ENCODE peak calls at places on chromosome X, in nine cellular contexts. One of them, this sample, is unnamed.

GRCh38 chrX:10157545-10157944 is 770 bp downstream of the CLCN4 start:
- DNase-seq in progenitor cell of endocrine pancreas: no peak
- DNase-seq in stimulated activated CD8-positive, alpha-beta memory T cell treated with anti-CD3 and anti-CD28 coated beads, Interleukin-7, amount 100 ng/mL, for 24 hours: no peak
- DNase-seq in hypothalamus: no peak
- DNase-seq in HS-5: peak; percentile 36
- DNase-seq in ureter: no peak
- DNase-seq in HFFc6: no peak
- DNase-seq in HTR-8/SVneo: no peak
- DNase-seq in mesothelial cell of epicardium: no peak
- DNase-seq in this sample: no peak

GRCh38 chrX:41596586-41596985 is 92.2 kb upstream of the GPR34 start:
- DNase-seq in HS-5: no peak
- DNase-seq in progenitor cell of endocrine pancreas: no peak
- DNase-seq in HFFc6: no peak
- DNase-seq in mesothelial cell of epicardium: no peak
- DNase-seq in hypothalamus: no peak
- DNase-seq in HTR-8/SVneo: no peak
- DNase-seq in stimulated activated CD8-positive, alpha-beta memory T cell treated with anti-CD3 and anti-CD28 coated beads, Interleukin-7, amount 100 ng/mL, for 24 hours: no peak
- DNase-seq in ureter: no peak
- DNase-seq in this sample: peak; percentile 31

GRCh38 chrX:149950681-149951080 is 12.4 kb upstream of the EOLA2 start:
- DNase-seq in HS-5: no peak
- DNase-seq in progenitor cell of endocrine pancreas: no peak
- DNase-seq in hypothalamus: no peak
- DNase-seq in mesothelial cell of epicardium: no peak
- DNase-seq in ureter: no peak
- DNase-seq in stimulated activated CD8-positive, alpha-beta memory T cell treated with anti-CD3 and anti-CD28 coated beads, Interleukin-7, amount 100 ng/mL, for 24 hours: no peak
- DNase-seq in HTR-8/SVneo: peak; percentile 5
- DNase-seq in HFFc6: peak; percentile 55
- DNase-seq in this sample: peak; percentile 3

GRCh38 chrX:150897371-150898319 is 823 bp downstream of the CD99L2 start:
- DNase-seq in ureter: peak; percentile 45
- DNase-seq in progenitor cell of endocrine pancreas: peak; percentile 17
- DNase-seq in HFFc6: peak; percentile 18
- DNase-seq in mesothelial cell of epicardium: no peak
- DNase-seq in HS-5: no peak
- DNase-seq in stimulated activated CD8-positive, alpha-beta memory T cell treated with anti-CD3 and anti-CD28 coated beads, Interleukin-7, amount 100 ng/mL, for 24 hours: no peak
- DNase-seq in hypothalamus: no peak
- DNase-seq in HTR-8/SVneo: no peak
- DNase-seq in this sample: peak; percentile 9

GRCh38 chrX:13581554-13581953 is 12.2 kb downstream of the EGFL6 start:
- DNase-seq in stimulated activated CD8-positive, alpha-beta memory T cell treated with anti-CD3 and anti-CD28 coated beads, Interleukin-7, amount 100 ng/mL, for 24 hours: no peak
- DNase-seq in progenitor cell of endocrine pancreas: no peak
- DNase-seq in HS-5: no peak
- DNase-seq in ureter: no peak
- DNase-seq in mesothelial cell of epicardium: no peak
- DNase-seq in hypothalamus: no peak
- DNase-seq in HFFc6: no peak
- DNase-seq in HTR-8/SVneo: no peak
- DNase-seq in this sample: no peak

GRCh38 chrX:915427-916234 is 285.0 kb downstream of the SHOX start:
- DNase-seq in progenitor cell of endocrine pancreas: no peak
- DNase-seq in ureter: no peak
- DNase-seq in HTR-8/SVneo: no peak
- DNase-seq in stimulated activated CD8-positive, alpha-beta memory T cell treated with anti-CD3 and anti-CD28 coated beads, Interleukin-7, amount 100 ng/mL, for 24 hours: no peak
- DNase-seq in HFFc6: no peak
- DNase-seq in mesothelial cell of epicardium: no peak
- DNase-seq in HS-5: no peak
- DNase-seq in hypothalamus: no peak
- DNase-seq in this sample: no peak

GRCh38 chrX:123731258-123731986 is 1.4 kb downstream of the THOC2 start:
- DNase-seq in stimulated activated CD8-positive, alpha-beta memory T cell treated with anti-CD3 and anti-CD28 coated beads, Interleukin-7, amount 100 ng/mL, for 24 hours: no peak
- DNase-seq in HTR-8/SVneo: no peak
- DNase-seq in HS-5: no peak
- DNase-seq in mesothelial cell of epicardium: no peak
- DNase-seq in HFFc6: no peak
- DNase-seq in progenitor cell of endocrine pancreas: no peak
- DNase-seq in hypothalamus: no peak
- DNase-seq in ureter: no peak
- DNase-seq in this sample: peak; percentile 7

GRCh38 chrX:142214081-142214480 is 9.0 kb upstream of the MAGEC2 start:
- DNase-seq in progenitor cell of endocrine pancreas: no peak
- DNase-seq in hypothalamus: no peak
- DNase-seq in HFFc6: no peak
- DNase-seq in ureter: no peak
- DNase-seq in HTR-8/SVneo: no peak
- DNase-seq in HS-5: no peak
- DNase-seq in stimulated activated CD8-positive, alpha-beta memory T cell treated with anti-CD3 and anti-CD28 coated beads, Interleukin-7, amount 100 ng/mL, for 24 hours: no peak
- DNase-seq in mesothelial cell of epicardium: no peak
- DNase-seq in this sample: no peak

GRCh38 chrX:37686348-37686736 is 751 bp downstream of the XK start:
- DNase-seq in HS-5: no peak
- DNase-seq in HFFc6: no peak
- DNase-seq in stimulated activated CD8-positive, alpha-beta memory T cell treated with anti-CD3 and anti-CD28 coated beads, Interleukin-7, amount 100 ng/mL, for 24 hours: no peak
- DNase-seq in hypothalamus: no peak
- DNase-seq in progenitor cell of endocrine pancreas: no peak
- DNase-seq in mesothelial cell of epicardium: no peak
- DNase-seq in HTR-8/SVneo: no peak
- DNase-seq in ureter: no peak
- DNase-seq in this sample: no peak

GRCh38 chrX:63738696-63739095 is 46.3 kb downstream of the ARHGEF9 start:
- DNase-seq in HS-5: no peak
- DNase-seq in progenitor cell of endocrine pancreas: no peak
- DNase-seq in mesothelial cell of epicardium: no peak
- DNase-seq in stimulated activated CD8-positive, alpha-beta memory T cell treated with anti-CD3 and anti-CD28 coated beads, Interleukin-7, amount 100 ng/mL, for 24 hours: no peak
- DNase-seq in hypothalamus: no peak
- DNase-seq in HFFc6: no peak
- DNase-seq in HTR-8/SVneo: no peak
- DNase-seq in ureter: no peak
- DNase-seq in this sample: no peak

GRCh38 chrX:52261463-52262194 is 76.9 kb downstream of the MAGED4 start:
- DNase-seq in stimulated activated CD8-positive, alpha-beta memory T cell treated with anti-CD3 and anti-CD28 coated beads, Interleukin-7, amount 100 ng/mL, for 24 hours: peak; percentile 68
- DNase-seq in HTR-8/SVneo: peak; percentile 46
- DNase-seq in HS-5: peak; percentile 43
- DNase-seq in HFFc6: peak; percentile 74
- DNase-seq in ureter: peak; percentile 97
- DNase-seq in hypothalamus: peak; percentile 95
- DNase-seq in progenitor cell of endocrine pancreas: peak; percentile 63
- DNase-seq in mesothelial cell of epicardium: peak; percentile 65
- DNase-seq in this sample: peak; percentile 75

GRCh38 chrX:14697453-14697852 is 168.1 kb downstream of the GLRA2 start:
- DNase-seq in HS-5: no peak
- DNase-seq in mesothelial cell of epicardium: no peak
- DNase-seq in progenitor cell of endocrine pancreas: no peak
- DNase-seq in stimulated activated CD8-positive, alpha-beta memory T cell treated with anti-CD3 and anti-CD28 coated beads, Interleukin-7, amount 100 ng/mL, for 24 hours: peak; percentile 1
- DNase-seq in HTR-8/SVneo: no peak
- DNase-seq in ureter: no peak
- DNase-seq in hypothalamus: no peak
- DNase-seq in HFFc6: peak; percentile 3
- DNase-seq in this sample: peak; percentile 9

GRCh38 chrX:134460861-134461218 is 875 bp downstream of the HPRT1 start:
- DNase-seq in HTR-8/SVneo: no peak
- DNase-seq in stimulated activated CD8-positive, alpha-beta memory T cell treated with anti-CD3 and anti-CD28 coated beads, Interleukin-7, amount 100 ng/mL, for 24 hours: no peak
- DNase-seq in HFFc6: no peak
- DNase-seq in hypothalamus: no peak
- DNase-seq in HS-5: no peak
- DNase-seq in ureter: no peak
- DNase-seq in progenitor cell of endocrine pancreas: no peak
- DNase-seq in mesothelial cell of epicardium: no peak
- DNase-seq in this sample: no peak

GRCh38 chrX:112896051-112896450 is 55.4 kb upstream of the AMOT start:
- DNase-seq in progenitor cell of endocrine pancreas: no peak
- DNase-seq in stimulated activated CD8-positive, alpha-beta memory T cell treated with anti-CD3 and anti-CD28 coated beads, Interleukin-7, amount 100 ng/mL, for 24 hours: no peak
- DNase-seq in mesothelial cell of epicardium: no peak
- DNase-seq in HFFc6: no peak
- DNase-seq in HS-5: no peak
- DNase-seq in ureter: no peak
- DNase-seq in HTR-8/SVneo: no peak
- DNase-seq in hypothalamus: no peak
- DNase-seq in this sample: no peak

GRCh38 chrX:109533005-109533404 is 3.6 kb upstream of the NXT2 start:
- DNase-seq in stimulated activated CD8-positive, alpha-beta memory T cell treated with anti-CD3 and anti-CD28 coated beads, Interleukin-7, amount 100 ng/mL, for 24 hours: no peak
- DNase-seq in HTR-8/SVneo: no peak
- DNase-seq in HFFc6: no peak
- DNase-seq in hypothalamus: no peak
- DNase-seq in ureter: no peak
- DNase-seq in HS-5: no peak
- DNase-seq in mesothelial cell of epicardium: no peak
- DNase-seq in progenitor cell of endocrine pancreas: no peak
- DNase-seq in this sample: no peak

GRCh38 chrX:55815546-55815945 is 98.0 kb downstream of the RRAGB start:
- DNase-seq in stimulated activated CD8-positive, alpha-beta memory T cell treated with anti-CD3 and anti-CD28 coated beads, Interleukin-7, amount 100 ng/mL, for 24 hours: no peak
- DNase-seq in HTR-8/SVneo: no peak
- DNase-seq in HS-5: no peak
- DNase-seq in ureter: no peak
- DNase-seq in mesothelial cell of epicardium: no peak
- DNase-seq in progenitor cell of endocrine pancreas: no peak
- DNase-seq in hypothalamus: no peak
- DNase-seq in HFFc6: no peak
- DNase-seq in this sample: no peak

GRCh38 chrX:19746919-19747671 is 140.3 kb downstream of the SH3KBP1 start:
- DNase-seq in HTR-8/SVneo: no peak
- DNase-seq in HS-5: no peak
- DNase-seq in HFFc6: no peak
- DNase-seq in hypothalamus: no peak
- DNase-seq in progenitor cell of endocrine pancreas: no peak
- DNase-seq in ureter: no peak
- DNase-seq in stimulated activated CD8-positive, alpha-beta memory T cell treated with anti-CD3 and anti-CD28 coated beads, Interleukin-7, amount 100 ng/mL, for 24 hours: no peak
- DNase-seq in mesothelial cell of epicardium: no peak
- DNase-seq in this sample: no peak

GRCh38 chrX:33987458-33987857 is 144.7 kb downstream of the FAM47A start:
- DNase-seq in ureter: no peak
- DNase-seq in HFFc6: no peak
- DNase-seq in mesothelial cell of epicardium: no peak
- DNase-seq in stimulated activated CD8-positive, alpha-beta memory T cell treated with anti-CD3 and anti-CD28 coated beads, Interleukin-7, amount 100 ng/mL, for 24 hours: no peak
- DNase-seq in hypothalamus: no peak
- DNase-seq in HS-5: no peak
- DNase-seq in progenitor cell of endocrine pancreas: no peak
- DNase-seq in HTR-8/SVneo: no peak
- DNase-seq in this sample: no peak

GRCh38 chrX:67599532-67599931 is 55.7 kb downstream of the AR start:
- DNase-seq in HFFc6: no peak
- DNase-seq in HTR-8/SVneo: no peak
- DNase-seq in progenitor cell of endocrine pancreas: no peak
- DNase-seq in hypothalamus: no peak
- DNase-seq in mesothelial cell of epicardium: no peak
- DNase-seq in HS-5: no peak
- DNase-seq in ureter: no peak
- DNase-seq in stimulated activated CD8-positive, alpha-beta memory T cell treated with anti-CD3 and anti-CD28 coated beads, Interleukin-7, amount 100 ng/mL, for 24 hours: no peak
- DNase-seq in this sample: no peak

GRCh38 chrX:39427492-39428289 is 626.4 kb downstream of the MID1IP1 start:
- DNase-seq in mesothelial cell of epicardium: no peak
- DNase-seq in HFFc6: peak; percentile 31
- DNase-seq in HTR-8/SVneo: no peak
- DNase-seq in stimulated activated CD8-positive, alpha-beta memory T cell treated with anti-CD3 and anti-CD28 coated beads, Interleukin-7, amount 100 ng/mL, for 24 hours: no peak
- DNase-seq in progenitor cell of endocrine pancreas: no peak
- DNase-seq in ureter: no peak
- DNase-seq in hypothalamus: no peak
- DNase-seq in HS-5: peak; percentile 34
- DNase-seq in this sample: no peak

GRCh38 chrX:39818071-39818470 is 279.7 kb downstream of the BCOR start:
- DNase-seq in mesothelial cell of epicardium: no peak
- DNase-seq in stimulated activated CD8-positive, alpha-beta memory T cell treated with anti-CD3 and anti-CD28 coated beads, Interleukin-7, amount 100 ng/mL, for 24 hours: no peak
- DNase-seq in hypothalamus: no peak
- DNase-seq in progenitor cell of endocrine pancreas: no peak
- DNase-seq in HFFc6: no peak
- DNase-seq in HTR-8/SVneo: no peak
- DNase-seq in ureter: no peak
- DNase-seq in HS-5: no peak
- DNase-seq in this sample: no peak

GRCh38 chrX:9897761-9898161 is 69.4 kb upstream of the CLDN34 start:
- DNase-seq in stimulated activated CD8-positive, alpha-beta memory T cell treated with anti-CD3 and anti-CD28 coated beads, Interleukin-7, amount 100 ng/mL, for 24 hours: no peak
- DNase-seq in ureter: no peak
- DNase-seq in HS-5: peak; percentile 86
- DNase-seq in mesothelial cell of epicardium: no peak
- DNase-seq in HFFc6: peak; percentile 93
- DNase-seq in HTR-8/SVneo: peak; percentile 42
- DNase-seq in progenitor cell of endocrine pancreas: no peak
- DNase-seq in hypothalamus: no peak
- DNase-seq in this sample: no peak

GRCh38 chrX:129590596-129590995 is 50.5 kb downstream of the OCRL start:
- DNase-seq in mesothelial cell of epicardium: no peak
- DNase-seq in hypothalamus: no peak
- DNase-seq in HTR-8/SVneo: no peak
- DNase-seq in HFFc6: no peak
- DNase-seq in stimulated activated CD8-positive, alpha-beta memory T cell treated with anti-CD3 and anti-CD28 coated beads, Interleukin-7, amount 100 ng/mL, for 24 hours: no peak
- DNase-seq in ureter: no peak
- DNase-seq in progenitor cell of endocrine pancreas: no peak
- DNase-seq in HS-5: no peak
- DNase-seq in this sample: no peak

GRCh38 chrX:130575831-130576404 is 174.1 kb downstream of the RBMX2 start:
- DNase-seq in ureter: no peak
- DNase-seq in hypothalamus: peak; percentile 4
- DNase-seq in mesothelial cell of epicardium: no peak
- DNase-seq in HFFc6: peak; percentile 20
- DNase-seq in progenitor cell of endocrine pancreas: peak; percentile 20
- DNase-seq in HS-5: no peak
- DNase-seq in stimulated activated CD8-positive, alpha-beta memory T cell treated with anti-CD3 and anti-CD28 coated beads, Interleukin-7, amount 100 ng/mL, for 24 hours: no peak
- DNase-seq in HTR-8/SVneo: peak; percentile 3
- DNase-seq in this sample: peak; percentile 23

GRCh38 chrX:85859426-85859825 is 187.9 kb downstream of the CHM start:
- DNase-seq in HFFc6: no peak
- DNase-seq in HS-5: no peak
- DNase-seq in HTR-8/SVneo: no peak
- DNase-seq in ureter: no peak
- DNase-seq in progenitor cell of endocrine pancreas: no peak
- DNase-seq in stimulated activated CD8-positive, alpha-beta memory T cell treated with anti-CD3 and anti-CD28 coated beads, Interleukin-7, amount 100 ng/mL, for 24 hours: no peak
- DNase-seq in mesothelial cell of epicardium: no peak
- DNase-seq in hypothalamus: no peak
- DNase-seq in this sample: no peak

GRCh38 chrX:46686003-46686645 is 72.8 kb downstream of the SLC9A7 start:
- DNase-seq in progenitor cell of endocrine pancreas: no peak
- DNase-seq in ureter: peak; percentile 46
- DNase-seq in HTR-8/SVneo: peak; percentile 13
- DNase-seq in HS-5: no peak
- DNase-seq in stimulated activated CD8-positive, alpha-beta memory T cell treated with anti-CD3 and anti-CD28 coated beads, Interleukin-7, amount 100 ng/mL, for 24 hours: no peak
- DNase-seq in mesothelial cell of epicardium: no peak
- DNase-seq in HFFc6: peak; percentile 5
- DNase-seq in hypothalamus: peak; percentile 9
- DNase-seq in this sample: peak; percentile 8

GRCh38 chrX:70134116-70134477 is 850 bp downstream of the IGBP1 start:
- DNase-seq in ureter: no peak
- DNase-seq in stimulated activated CD8-positive, alpha-beta memory T cell treated with anti-CD3 and anti-CD28 coated beads, Interleukin-7, amount 100 ng/mL, for 24 hours: no peak
- DNase-seq in HS-5: no peak
- DNase-seq in HFFc6: peak; percentile 5
- DNase-seq in HTR-8/SVneo: peak; percentile 12
- DNase-seq in mesothelial cell of epicardium: no peak
- DNase-seq in progenitor cell of endocrine pancreas: no peak
- DNase-seq in hypothalamus: no peak
- DNase-seq in this sample: no peak

GRCh38 chrX:137930562-137930961 is 364.6 kb downstream of the ZIC3 start:
- DNase-seq in progenitor cell of endocrine pancreas: no peak
- DNase-seq in ureter: no peak
- DNase-seq in stimulated activated CD8-positive, alpha-beta memory T cell treated with anti-CD3 and anti-CD28 coated beads, Interleukin-7, amount 100 ng/mL, for 24 hours: no peak
- DNase-seq in HTR-8/SVneo: no peak
- DNase-seq in mesothelial cell of epicardium: no peak
- DNase-seq in hypothalamus: no peak
- DNase-seq in HFFc6: no peak
- DNase-seq in HS-5: no peak
- DNase-seq in this sample: no peak